ENCODE peak calls at places on chromosomes 3 and 15, in ten cellular contexts. B is ascending aorta; A is CD8-positive, alpha-beta memory T cell; Q is trophoblast cell; S is GM12878; L is HepG2; J is fibroblast of lung; R is spleen; Z is tibial artery; G is upper lobe of right lung. M is an unnamed sample. For H3K27me3, the result is how much of the 10 kb centered on the place peaks cover.

GRCh38 chr3:197183582-197183981 is 114.8 kb downstream of the DLG1 start:
- DNase-seq in J (no peak), L (no peak), G (no peak), Q (no peak), A (no peak), S (no peak), R (no peak), Z (no peak), B (no peak), M (no peak)

GRCh38 chr3:55000546-55000945 is 72.7 kb upstream of the LRTM1 start:
- DNase-seq in R (no peak), L (no peak), Q (peak), G (no peak), B (no peak), Z (no peak), S (no peak), J (peak), A (no peak), M (peak)

GRCh38 chr15:68594533-68595259 is 15.9 kb downstream of the CORO2B start:
- DNase-seq in J (no peak), R (peak), L (no peak), Z (no peak), B (no peak), Q (no peak), S (no peak), G (no peak), A (no peak), M (no peak)

GRCh38 chr15:92091155-92091734 is 237.7 kb downstream of the SLCO3A1 start:
- DNase-seq in R (no peak), G (peak), S (no peak), Z (no peak), B (no peak), Q (peak), A (no peak), J (peak), L (peak), M (no peak)

GRCh38 chr15:29067949-29068348 is 182.2 kb downstream of the APBA2 start:
- DNase-seq in S (no peak), Z (no peak), L (no peak), A (no peak), G (no peak), J (no peak), B (no peak), Q (no peak), R (no peak), M (no peak)

GRCh38 chr3:181239456-181239855 is 249.9 kb upstream of the DNAJC19 start:
- DNase-seq in J (no peak), B (no peak), Q (no peak), L (no peak), S (no peak), A (no peak), R (no peak), Z (no peak), G (no peak), M (no peak)

GRCh38 chr15:58038426-58039106 is 26.9 kb downstream of the ALDH1A2 start:
- DNase-seq in R (no peak), Q (no peak), J (peak), Z (no peak), B (no peak), A (no peak), L (no peak), S (no peak), G (no peak), M (no peak)

GRCh38 chr3:126371096-126371705 is 14.0 kb upstream of the KLF15 start:
- DNase-seq in G (peak), L (no peak), S (no peak), J (no peak), R (peak), Z (no peak), A (no peak), B (no peak), Q (peak), M (no peak)

GRCh38 chr15:41559489-41560177 is 621 bp downstream of the TYRO3 start:
- DNase-seq in R (peak), B (no peak), Q (no peak), S (no peak), Z (no peak), J (no peak), A (no peak), L (no peak), G (no peak), M (no peak)

GRCh38 chr3:142962520-142963265 is 781 bp downstream of the PAQR9 start:
- DNase-seq in G (no peak), L (no peak), Q (no peak), J (no peak), Z (no peak), B (no peak), R (no peak), S (no peak), A (no peak), M (no peak)

GRCh38 chr15:85614059-85614458 is 180.7 kb downstream of the KLHL25 start:
- DNase-seq in S (no peak), J (no peak), R (no peak), A (no peak), Q (no peak), B (no peak), L (no peak), Z (no peak), G (no peak), M (no peak)

GRCh38 chr15:66294157-66294931 is 976 bp downstream of the DIS3L start:
- DNase-seq in G (no peak), J (peak), L (peak), A (no peak), S (peak), B (no peak), R (no peak), Q (peak), Z (peak), M (peak)

GRCh38 chr15:52735231-52736089 is 54.7 kb downstream of the ONECUT1 start:
- DNase-seq in Q (peak), J (peak), R (no peak), Z (peak), A (peak), B (no peak), S (peak), G (no peak), L (peak), M (no peak)

GRCh38 chr15:43483306-43484128 is 9.4 kb downstream of the TP53BP1 start:
- DNase-seq in Z (no peak), S (no peak), Q (peak), L (no peak), B (no peak), J (peak), A (no peak), R (no peak), G (no peak), M (no peak)

GRCh38 chr3:23761440-23761896 is 44.3 kb upstream of the UBE2E1 start:
- DNase-seq in R (no peak), Z (no peak), G (no peak), S (peak), J (peak), L (peak), B (no peak), Q (peak), A (no peak), M (no peak)

GRCh38 chr3:28467414-28467813 is 118.8 kb upstream of the AZI2 start:
- DNase-seq in R (no peak), A (no peak), L (no peak), Z (no peak), B (no peak), S (no peak), G (no peak), Q (peak), J (no peak), M (no peak)

GRCh38 chr3:125990253-125990970 is 21.4 kb downstream of the ROPN1B start:
- DNase-seq in Q (peak), J (peak), A (peak), R (peak), Z (peak), G (peak), L (peak), S (peak), B (peak), M (peak)

GRCh38 chr3:128430731-128431130 is 36.0 kb downstream of the DNAJB8 start:
- DNase-seq in J (no peak), A (no peak), S (no peak), L (no peak), Q (no peak), B (no peak), G (no peak), Z (no peak), R (no peak), M (no peak)
- H3K27me3 ChIP-seq in J (under half), A (under half), S (under half), L (half or more), Q (under half), B (under half), G (half or more), Z (under half), R (half or more), M (under half)

GRCh38 chr3:147405552-147406254 is 640 bp downstream of the ZIC4 start:
- DNase-seq in S (no peak), R (no peak), B (no peak), Z (no peak), Q (no peak), G (no peak), L (no peak), J (no peak), A (no peak), M (no peak)
- H3K27me3 ChIP-seq in S (under half), R (half or more), B (under half), Z (under half), Q (half or more), G (half or more), L (under half), J (half or more), A (under half), M (under half)

GRCh38 chr3:13853978-13854296 is 25.9 kb downstream of the WNT7A start:
- DNase-seq in R (no peak), J (no peak), S (no peak), Z (no peak), A (no peak), B (no peak), Q (peak), G (no peak), L (no peak), M (no peak)

GRCh38 chr3:13857702-13858380 is 22.0 kb downstream of the WNT7A start:
- DNase-seq in A (no peak), G (no peak), L (no peak), Q (no peak), S (no peak), Z (no peak), R (peak), B (no peak), J (no peak), M (no peak)

GRCh38 chr3:13854492-13854891 is 25.4 kb downstream of the WNT7A start:
- DNase-seq in Z (no peak), B (no peak), J (no peak), A (no peak), R (peak), Q (peak), G (no peak), L (no peak), S (no peak), M (no peak)

GRCh38 chr3:13853256-13853977 is 26.5 kb downstream of the WNT7A start:
- DNase-seq in Z (no peak), Q (no peak), L (no peak), R (peak), S (no peak), B (no peak), J (no peak), G (no peak), A (no peak), M (no peak)

GRCh38 chr3:13856006-13856405 is 23.9 kb downstream of the WNT7A start:
- DNase-seq in A (no peak), J (no peak), S (no peak), R (peak), Q (no peak), Z (no peak), B (no peak), L (no peak), G (no peak), M (no peak)
- H3K27me3 ChIP-seq in A (under half), J (under half), S (under half), R (under half), Q (under half), Z (under half), B (under half), L (under half), G (under half), M (under half)

GRCh38 chr15:51093865-51094605 is 671 bp downstream of the TNFAIP8L3 start:
- DNase-seq in Z (peak), G (peak), S (no peak), A (no peak), L (peak), Q (peak), J (peak), B (no peak), R (peak), M (no peak)
- H3K27me3 ChIP-seq in Z (under half), G (under half), S (under half), A (under half), L (under half), Q (under half), J (under half), B (under half), R (half or more), M (under half)

GRCh38 chr15:100266166-100266565 is 75.6 kb downstream of the ADAMTS17 start:
- DNase-seq in L (no peak), Z (no peak), G (no peak), S (no peak), J (no peak), A (no peak), Q (no peak), R (no peak), B (no peak), M (no peak)
- H3K27me3 ChIP-seq in L (under half), Z (under half), G (under half), S (under half), J (under half), A (under half), Q (under half), R (under half), B (under half), M (under half)

GRCh38 chr3:100535610-100535943 is 43.2 kb downstream of the TMEM45A start:
- DNase-seq in Z (no peak), L (no peak), G (no peak), R (no peak), J (no peak), A (no peak), Q (no peak), S (no peak), B (no peak), M (no peak)

GRCh38 chr3:100537646-100538338 is 45.4 kb downstream of the TMEM45A start:
- DNase-seq in J (no peak), S (no peak), L (no peak), B (no peak), G (no peak), Q (peak), R (no peak), A (no peak), Z (no peak), M (no peak)

GRCh38 chr3:100538339-100538706 is 45.9 kb downstream of the TMEM45A start:
- DNase-seq in L (no peak), Z (no peak), S (no peak), Q (no peak), B (no peak), A (no peak), J (no peak), R (no peak), G (no peak), M (no peak)

GRCh38 chr3:100536093-100536492 is 43.7 kb downstream of the TMEM45A start:
- DNase-seq in B (no peak), J (no peak), R (no peak), L (peak), Q (peak), A (no peak), Z (no peak), S (no peak), G (no peak), M (no peak)

DNA sequence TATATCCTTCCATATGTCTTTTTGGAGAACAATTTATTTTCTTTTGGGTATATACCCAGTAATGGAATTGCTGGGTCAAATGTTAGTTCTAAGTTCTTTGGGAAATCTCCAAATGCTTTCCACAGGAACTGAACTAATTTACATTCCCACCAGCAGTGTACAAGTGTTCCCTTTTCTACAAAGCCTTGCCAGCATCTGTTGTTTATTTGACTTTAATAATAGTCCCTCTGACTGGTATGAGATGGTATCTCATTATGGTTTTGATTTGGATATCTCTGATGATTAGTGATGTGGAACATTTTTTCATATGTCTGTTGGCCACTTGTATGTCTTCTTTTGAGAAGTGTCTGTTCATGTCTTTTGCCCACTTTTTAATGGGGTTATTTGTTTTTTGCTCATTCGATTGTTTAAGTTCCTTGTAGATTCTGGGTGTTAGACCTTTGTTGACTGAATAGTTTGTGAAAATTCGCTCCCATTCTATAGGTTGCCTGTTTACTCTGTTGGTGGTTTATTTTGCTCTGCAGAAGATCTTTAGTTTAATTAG is 48.4 kb downstream of the TMEM45A start:
- DNase-seq in Q (no peak), L (no peak), A (no peak), J (no peak), R (no peak), G (no peak), B (no peak), S (no peak), Z (no peak), M (no peak)
- H3K27me3 ChIP-seq in Q (under half), L (under half), A (under half), J (under half), R (under half), G (under half), B (under half), S (under half), Z (under half), M (under half)

DNA sequence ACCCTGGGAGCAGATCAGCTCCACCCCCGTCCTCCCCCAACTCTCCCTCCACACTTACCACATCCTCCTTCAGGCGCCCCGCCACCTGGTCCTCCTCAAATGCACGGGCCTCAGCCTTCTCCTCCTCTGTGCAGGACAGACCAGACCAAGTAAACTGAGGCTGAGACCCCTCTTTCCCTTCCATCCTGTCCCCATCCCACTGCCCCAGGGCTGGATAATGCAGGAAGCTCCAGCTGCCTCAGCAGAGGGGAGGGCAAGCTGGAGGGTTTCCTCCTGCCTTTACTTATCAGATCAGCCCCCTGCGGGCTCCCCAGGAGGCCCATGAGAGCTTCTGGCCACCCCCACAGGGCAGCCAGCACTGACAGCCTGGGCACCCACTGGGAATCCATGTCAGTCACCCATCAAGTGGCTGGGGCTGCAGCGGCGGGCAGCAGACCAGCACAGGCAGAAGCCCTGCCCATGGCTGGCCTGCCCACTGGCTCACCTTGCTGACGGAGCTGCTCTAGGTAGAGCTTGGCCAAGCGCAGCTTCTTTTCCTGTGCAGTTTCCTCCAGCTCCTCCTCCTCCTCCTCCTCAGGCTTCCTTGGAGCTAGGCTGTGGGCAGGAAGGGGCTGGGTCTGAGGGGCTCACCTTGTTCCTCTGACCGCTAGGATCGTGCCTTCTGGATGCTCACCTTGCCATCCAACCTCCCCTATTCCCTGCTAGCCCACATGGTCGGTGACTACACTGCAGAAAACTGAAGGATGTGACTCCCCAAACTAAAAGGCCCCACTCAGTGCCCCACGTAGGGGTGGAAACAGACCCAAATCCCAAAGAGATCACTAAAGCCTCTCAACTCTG is 3.9 kb downstream of the RRP9 start:
- DNase-seq in S (no peak), J (no peak), A (no peak), Z (no peak), L (no peak), B (no peak), R (peak), Q (no peak), G (peak), M (no peak)
- H3K27me3 ChIP-seq in S (under half), J (under half), A (under half), Z (under half), L (under half), B (under half), R (under half), Q (under half), G (under half), M (under half)

DNA sequence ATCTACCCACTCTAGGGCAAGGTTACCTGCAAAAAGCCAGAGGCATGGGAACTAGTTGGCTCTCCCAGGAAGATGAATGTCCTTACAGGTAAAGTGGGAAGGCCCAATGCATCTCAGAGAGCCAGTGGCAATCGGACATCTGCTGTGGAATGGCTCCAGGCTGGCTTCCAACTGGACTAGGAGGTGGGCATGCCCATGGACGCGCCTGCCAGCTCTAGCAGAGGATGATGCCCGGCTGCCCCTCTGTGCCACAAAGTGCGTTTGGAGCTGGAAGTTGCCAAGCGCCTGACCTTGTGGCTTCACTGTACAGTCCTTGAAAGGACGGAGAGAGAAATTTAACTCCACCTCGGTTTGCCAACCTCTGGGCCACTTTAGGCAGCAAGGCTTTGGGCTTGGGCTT is 84.4 kb downstream of the NR2F2 start:
- DNase-seq in A (no peak), L (no peak), Q (no peak), G (no peak), Z (no peak), R (no peak), B (no peak), J (no peak), S (no peak), M (no peak)
- H3K27me3 ChIP-seq in A (under half), L (half or more), Q (half or more), G (half or more), Z (under half), R (half or more), B (under half), J (half or more), S (under half), M (half or more)

DNA sequence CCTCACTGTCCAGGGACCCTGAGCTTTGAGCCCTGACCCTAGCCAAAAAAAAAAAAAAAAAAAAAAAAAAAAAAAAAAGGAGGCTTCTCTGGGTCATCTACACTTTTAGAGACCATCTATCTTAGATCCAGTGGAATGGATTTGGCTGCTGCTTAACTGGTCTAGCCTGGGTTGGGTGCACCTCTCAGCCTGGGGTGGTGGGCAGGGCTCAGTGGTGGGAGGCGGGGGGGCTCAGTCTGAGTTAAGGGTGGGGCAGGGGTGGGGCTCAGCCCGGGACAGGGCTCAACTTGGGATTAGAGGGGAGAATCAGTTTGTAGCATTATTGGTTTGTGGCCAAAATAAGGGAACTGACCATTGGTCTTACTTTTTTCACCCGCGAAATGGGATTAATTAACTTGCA is 139.2 kb downstream of the TPRA1 start:
- DNase-seq in A (no peak), J (no peak), R (peak), L (no peak), G (no peak), B (no peak), S (no peak), Z (no peak), Q (no peak), M (no peak)
- H3K27me3 ChIP-seq in A (under half), J (under half), R (half or more), L (under half), G (under half), B (under half), S (under half), Z (under half), Q (under half), M (under half)

M was measured in BJ.